ENCODE peak calls at places on chromosomes 7 and 10, in nine cellular contexts. S is activated naive CD4-positive, alpha-beta T cell treated with Interleukin-2 at 50 U/mL for 16 hours; U is Daoy; L is activated CD4-positive, alpha-beta T cell treated with anti-CD3 and anti-CD28 coated beads, Interleukin-2, amount 50 U/mL, for 4 hours; K is effector memory CD8-positive, alpha-beta T cell; C is RCC 7860; M is GM19239; G is tibial artery; E is NCI-H2081. W is an unnamed sample.
A peak's percentile ranks its signal among the peaks of the same experiment; 100 is the strongest.

GRCh38 chr10:79053081-79053434 is 15.7 kb upstream of the ZMIZ1 start:
- DNase-seq in S (no peak), U (no peak), L (no peak), K (no peak), C (no peak), M (no peak), G (peak; percentile 39), E (no peak), W (no peak)

GRCh38 chr7:42770106-42770505 is 141.8 kb downstream of the C7orf25 start:
- DNase-seq in S (no peak), U (peak; percentile 24), L (no peak), K (no peak), C (no peak), M (no peak), G (no peak), E (no peak), W (peak; percentile 8)

GRCh38 chr7:73971701-73972341 is 56.2 kb upstream of the ELN start:
- DNase-seq in S (no peak), U (no peak), L (no peak), K (no peak), C (no peak), M (no peak), G (peak; percentile 48), E (no peak), W (no peak)

GRCh38 chr7:28068811-28069216 is 111.8 kb downstream of the JAZF1 start:
- DNase-seq in S (no peak), U (no peak), L (no peak), K (no peak), C (peak; percentile 9), M (no peak), G (no peak), E (no peak), W (no peak)

GRCh38 chr10:73650537-73651331 is 5.1 kb downstream of the SYNPO2L start:
- DNase-seq in S (no peak), U (peak; percentile 49), L (no peak), K (no peak), C (peak; percentile 15), M (no peak), G (no peak), E (no peak), W (no peak)

GRCh38 chr10:124325998-124326636 is 92.6 kb downstream of the OAT start:
- DNase-seq in S (no peak), U (no peak), L (no peak), K (no peak), C (no peak), M (no peak), G (peak; percentile 43), E (no peak), W (no peak)

GRCh38 chr7:79820387-79820786 is 314.2 kb upstream of the GNAI1 start:
- DNase-seq in S (no peak), U (peak; percentile 19), L (no peak), K (no peak), C (no peak), M (no peak), G (no peak), E (peak; percentile 53), W (no peak)

GRCh38 chr10:30059209-30060107 is at the start of gene JCAD:
- DNase-seq in S (peak; percentile 42), U (peak; percentile 67), L (peak; percentile 27), K (peak; percentile 37), C (peak; percentile 32), M (peak; percentile 27), G (peak; percentile 91), E (peak; percentile 49), W (no peak)

GRCh38 chr10:122122493-122122892 is 133.5 kb downstream of the TACC2 start:
- DNase-seq in S (no peak), U (no peak), L (no peak), K (no peak), C (no peak), M (no peak), G (no peak), E (no peak), W (no peak)

GRCh38 chr10:94043431-94043990 is 49.8 kb downstream of the PLCE1 start:
- DNase-seq in S (no peak), U (peak; percentile 4), L (no peak), K (no peak), C (no peak), M (no peak), G (no peak), E (no peak), W (no peak)

GRCh38 chr7:101817031-101817929 is at the start of gene CUX1:
- DNase-seq in S (peak; percentile 25), U (peak; percentile 46), L (peak; percentile 18), K (peak; percentile 15), C (no peak), M (peak; percentile 27), G (no peak), E (no peak), W (peak; percentile 71)

GRCh38 chr7:121304259-121304658 is 24.5 kb upstream of the WNT16 start:
- DNase-seq in S (no peak), U (no peak), L (no peak), K (no peak), C (no peak), M (no peak), G (no peak), E (no peak), W (no peak)

GRCh38 chr10:103925591-103925990 is 7.6 kb upstream of the STN1 start:
- DNase-seq in S (no peak), U (no peak), L (no peak), K (no peak), C (no peak), M (no peak), G (no peak), E (no peak), W (no peak)

GRCh38 chr7:50812847-50813475 is 30.3 kb upstream of the GRB10 start:
- DNase-seq in S (no peak), U (peak; percentile 95), L (no peak), K (no peak), C (peak; percentile 84), M (no peak), G (no peak), E (no peak), W (peak; percentile 48)

GRCh38 chr7:6160191-6160623 is 112.2 kb downstream of the CYTH3 start:
- DNase-seq in S (no peak), U (peak; percentile 37), L (no peak), K (no peak), C (no peak), M (no peak), G (peak; percentile 82), E (no peak), W (no peak)

GRCh38 chr7:116952640-116953371 is 495 bp upstream of the ST7 start:
- DNase-seq in S (no peak), U (peak; percentile 53), L (no peak), K (no peak), C (peak; percentile 31), M (no peak), G (peak; percentile 78), E (peak; percentile 82), W (peak; percentile 76)

GRCh38 chr10:17981201-17981600 is 29.5 kb downstream of the SLC39A12 start:
- DNase-seq in S (no peak), U (no peak), L (no peak), K (no peak), C (no peak), M (no peak), G (no peak), E (no peak), W (no peak)

GRCh38 chr10:69766161-69766910 is 35.4 kb upstream of the COL13A1 start:
- DNase-seq in S (no peak), U (no peak), L (no peak), K (no peak), C (no peak), M (no peak), G (no peak), E (no peak), W (no peak)

GRCh38 chr10:11505636-11506035 is 105.8 kb downstream of the USP6NL start:
- DNase-seq in S (no peak), U (no peak), L (no peak), K (no peak), C (no peak), M (no peak), G (no peak), E (no peak), W (peak; percentile 25)

GRCh38 chr10:120788756-120789155 is 62.4 kb upstream of the WDR11 start:
- DNase-seq in S (no peak), U (no peak), L (no peak), K (no peak), C (no peak), M (no peak), G (no peak), E (no peak), W (no peak)

GRCh38 chr7:6590645-6591110 is 857 bp downstream of the INTS15 start:
- DNase-seq in S (no peak), U (no peak), L (no peak), K (no peak), C (peak; percentile 10), M (no peak), G (no peak), E (no peak), W (peak; percentile 63)

GRCh38 chr7:132225216-132226030 is 350.8 kb downstream of the PLXNA4 start:
- DNase-seq in S (no peak), U (peak; percentile 27), L (no peak), K (no peak), C (no peak), M (no peak), G (no peak), E (no peak), W (no peak)

GRCh38 chr10:103991393-103992128 is 24.6 kb downstream of the SLK start:
- DNase-seq in S (no peak), U (no peak), L (no peak), K (no peak), C (no peak), M (no peak), G (no peak), E (no peak), W (peak; percentile 12)

GRCh38 chr10:102394801-102395676 is 466 bp upstream of the NFKB2 start:
- DNase-seq in S (peak; percentile 92), U (peak; percentile 90), L (peak; percentile 87), K (peak; percentile 94), C (peak; percentile 71), M (peak; percentile 78), G (peak; percentile 95), E (peak; percentile 45), W (peak; percentile 85)

GRCh38 chr10:114367041-114367675 is 37.1 kb downstream of the AFAP1L2 start:
- DNase-seq in S (no peak), U (peak; percentile 64), L (no peak), K (no peak), C (peak; percentile 87), M (no peak), G (no peak), E (no peak), W (no peak)

GRCh38 chr7:34886856-34887255 is 150.4 kb downstream of the DPY19L1 start:
- DNase-seq in S (no peak), U (no peak), L (no peak), K (no peak), C (no peak), M (no peak), G (no peak), E (no peak), W (no peak)

GRCh38 chr10:30158325-30158960 is 99.1 kb upstream of the JCAD start:
- DNase-seq in S (no peak), U (no peak), L (no peak), K (no peak), C (peak; percentile 21), M (no peak), G (no peak), E (no peak), W (no peak)

GRCh38 chr7:121021266-121021969 is 32.9 kb downstream of the CPED1 start:
- DNase-seq in S (no peak), U (no peak), L (no peak), K (no peak), C (no peak), M (no peak), G (no peak), E (no peak), W (no peak)

GRCh38 chr7:139535252-139535651 is 11.8 kb downstream of the CLEC2L start:
- DNase-seq in S (no peak), U (no peak), L (no peak), K (no peak), C (no peak), M (no peak), G (no peak), E (no peak), W (no peak)

GRCh38 chr7:39754326-39755120 is 131.2 kb downstream of the RALA start:
- DNase-seq in S (no peak), U (peak; percentile 69), L (no peak), K (no peak), C (peak; percentile 87), M (no peak), G (no peak), E (no peak), W (no peak)

GRCh38 chr7:52289247-52289646 is 746.2 kb upstream of the POM121L12 start:
- DNase-seq in S (no peak), U (no peak), L (no peak), K (no peak), C (no peak), M (no peak), G (no peak), E (no peak), W (no peak)